ENCODE peak calls at places on chromosomes 3 and 15, in five cellular contexts. R is neural crest cell, Y is SK-N-SH, K is fibroblast of lung, J is PC-9. D is an unnamed sample.

GRCh38 chr15:86317379-86317745 is 237.7 kb downstream of the AGBL1 start:
- DNase-seq in K (no peak), Y (no peak), J (no peak), R (no peak), D (no peak)

GRCh38 chr15:40028853-40029252 is 10.1 kb downstream of the SRP14 start:
- DNase-seq in Y (no peak), J (no peak), K (no peak), R (no peak), D (no peak)

GRCh38 chr15:58987036-58987435 is 427 bp upstream of the RNF111 start:
- DNase-seq in Y (peak), K (peak), R (no peak), J (no peak), D (no peak)

GRCh38 chr3:30370681-30371271 is 235.6 kb upstream of the TGFBR2 start:
- DNase-seq in R (no peak), Y (no peak), J (peak), K (peak), D (no peak)

GRCh38 chr3:38985981-38986380 is 65.8 kb downstream of the SCN11A start:
- DNase-seq in R (no peak), Y (no peak), K (no peak), J (no peak), D (no peak)

GRCh38 chr3:17810759-17811158 is 68.3 kb upstream of the TBC1D5 start:
- DNase-seq in J (peak), K (peak), Y (no peak), R (no peak), D (no peak)

GRCh38 chr3:64612082-64612860 is 75.5 kb downstream of the ADAMTS9 start:
- DNase-seq in Y (peak), R (no peak), K (peak), J (no peak), D (no peak)

GRCh38 chr3:133733226-133733625 is 13.0 kb upstream of the TF start:
- DNase-seq in Y (no peak), J (no peak), K (no peak), R (no peak), D (no peak)

GRCh38 chr3:188453431-188454384 is 299.8 kb downstream of the LPP start:
- DNase-seq in Y (no peak), K (no peak), R (no peak), J (no peak), D (no peak)

GRCh38 chr15:41154412-41154811 is 38.3 kb upstream of the INO80 start:
- DNase-seq in R (no peak), K (no peak), J (peak), Y (no peak), D (peak)

GRCh38 chr15:39079296-39079834 is 501.5 kb upstream of the THBS1 start:
- DNase-seq in Y (no peak), J (no peak), K (peak), R (no peak), D (no peak)

GRCh38 chr3:62084558-62084957 is 288.8 kb downstream of the FEZF2 start:
- DNase-seq in R (no peak), K (peak), J (peak), Y (peak), D (no peak)

GRCh38 chr15:48330855-48331795 is at the start of gene DUT:
- DNase-seq in K (peak), J (peak), Y (peak), R (peak), D (peak)
- TF ChIP-seq CTCF in K (peak), J (no peak), Y (peak), R (no peak), D (no peak)

GRCh38 chr3:56468184-56469106 is at the start of gene ERC2:
- DNase-seq in K (peak), J (no peak), R (peak), Y (peak), D (peak)
- TF ChIP-seq CTCF in K (peak), J (no peak), R (peak), Y (peak), D (peak)

GRCh38 chr15:68553594-68553993 is 25.2 kb upstream of the CORO2B start:
- DNase-seq in J (no peak), Y (no peak), K (no peak), R (no peak), D (no peak)

GRCh38 chr15:68552773-68553172 is 26.0 kb upstream of the CORO2B start:
- DNase-seq in Y (no peak), R (no peak), J (no peak), K (peak), D (no peak)

GRCh38 chr15:68555348-68556037 is 23.3 kb upstream of the CORO2B start:
- DNase-seq in J (no peak), Y (no peak), K (no peak), R (no peak), D (no peak)

GRCh38 chr15:68554716-68555347 is 24.0 kb upstream of the CORO2B start:
- DNase-seq in Y (no peak), K (no peak), J (no peak), R (no peak), D (no peak)

DNA sequence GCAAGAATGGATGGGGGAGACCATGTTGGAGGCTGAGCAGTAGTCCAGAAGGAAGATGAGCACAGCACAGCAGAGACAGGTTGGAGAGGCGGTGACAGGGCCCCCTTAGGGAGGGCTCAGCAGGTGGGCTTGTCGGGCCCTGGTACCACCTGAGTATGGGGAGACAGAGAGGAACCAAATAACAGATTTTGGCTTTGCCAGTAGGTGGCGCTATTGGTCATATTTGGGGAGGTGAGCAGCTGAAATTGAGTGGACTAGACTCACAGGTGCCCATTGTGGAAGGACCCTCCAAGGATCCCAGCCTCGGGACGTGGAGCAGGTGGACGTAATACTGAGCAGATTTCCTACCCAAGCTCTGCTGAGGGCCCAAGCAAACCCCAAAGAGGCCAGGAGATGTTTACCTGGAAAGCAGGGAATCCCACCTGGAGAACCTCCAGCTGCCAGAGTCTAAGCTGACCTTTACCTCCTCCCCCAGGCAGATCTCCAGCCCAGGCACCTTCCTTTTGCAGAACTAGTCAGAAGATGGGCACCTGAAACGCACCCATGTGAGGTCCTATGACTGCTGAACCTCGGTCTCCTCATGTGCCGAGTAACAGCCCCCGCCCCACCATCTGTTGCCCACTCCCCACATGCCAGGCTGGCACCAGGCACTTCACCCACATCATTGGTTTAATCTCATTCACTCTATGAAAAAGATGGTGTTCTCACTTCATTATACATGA is 24.6 kb upstream of the CORO2B start:
- DNase-seq in J (peak), R (peak), Y (peak), K (peak), D (peak)
- TF ChIP-seq CTCF in J (peak), R (peak), Y (peak), K (peak), D (peak)

DNA sequence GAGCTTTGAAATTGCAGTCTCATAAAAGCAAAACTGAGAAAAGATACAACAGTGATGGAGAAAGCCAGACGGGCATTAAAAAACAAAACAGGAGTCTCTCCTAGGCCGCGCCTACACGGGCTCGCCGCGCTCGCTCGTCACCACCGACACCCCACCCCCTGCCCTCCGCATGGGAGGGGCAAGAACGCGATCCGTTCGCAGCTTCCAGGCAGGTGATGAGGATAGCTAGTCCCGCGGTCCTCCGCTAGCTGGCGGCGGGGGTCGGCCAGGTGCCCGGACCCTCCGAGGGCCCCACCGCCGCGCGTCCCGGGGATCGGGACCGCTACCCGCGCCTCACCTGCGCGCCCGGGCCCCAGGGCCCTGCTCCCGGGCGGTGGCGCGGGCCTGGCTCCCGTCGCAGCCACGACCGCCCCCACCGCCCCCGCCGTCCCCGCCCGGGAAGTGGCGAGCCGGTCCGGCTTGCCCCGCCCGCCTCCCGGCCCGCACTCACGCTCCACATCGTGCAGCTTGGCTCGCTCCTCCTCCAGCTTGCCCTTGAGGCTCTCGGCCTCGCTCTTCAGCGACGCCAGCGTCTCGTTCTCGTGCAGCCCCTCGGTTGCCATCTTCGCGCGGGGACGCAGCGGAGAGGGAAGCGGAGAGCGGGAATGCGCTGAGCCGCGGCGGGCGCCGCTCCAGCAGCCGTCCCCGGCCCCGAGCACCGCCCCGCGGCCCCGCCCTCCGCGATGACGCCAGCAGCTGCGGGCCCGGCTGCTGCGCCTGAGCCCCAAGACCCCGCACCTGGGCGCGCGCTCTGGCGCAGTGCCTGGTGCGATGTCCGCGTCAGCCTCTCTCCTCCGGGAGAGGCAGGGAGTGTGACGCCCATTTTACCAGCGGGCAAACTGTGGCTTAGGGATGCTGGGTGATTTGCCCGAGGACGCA is 11.7 kb downstream of the GNB5 start:
- DNase-seq in K (peak), Y (peak), R (peak), J (peak), D (peak)
- TF ChIP-seq CTCF in K (no peak), Y (no peak), R (peak), J (no peak), D (no peak)

GRCh38 chr3:161420746-161421145 is 49.4 kb upstream of the SPTSSB start:
- DNase-seq in Y (no peak), J (no peak), K (peak), R (no peak), D (peak)
- TF ChIP-seq CTCF in Y (no peak), J (no peak), K (peak), R (peak), D (no peak)